ENCODE peak calls at places on chromosomes 7 and 10, in ten cellular contexts. A, E, H, T, P, C, F, W, V and Q are unnamed samples.

GRCh38 chr10:1102392-1102791 is 46.2 kb downstream of the WDR37 start:
- DNase-seq in V (no peak), E (no peak), H (no peak), W (no peak), C (no peak), F (no peak), T (no peak), A (no peak), P (no peak), Q (no peak)

GRCh38 chr7:157445246-157445955 is 108.6 kb downstream of the DNAJB6 start:
- DNase-seq in V (no peak), F (no peak), A (no peak), C (no peak), H (no peak), W (no peak), E (no peak), P (no peak), T (no peak), Q (no peak)

GRCh38 chr7:2016021-2016631 is 216.6 kb downstream of the MAD1L1 start:
- DNase-seq in P (no peak), T (no peak), W (peak), V (no peak), E (no peak), F (peak), H (no peak), A (no peak), C (no peak), Q (no peak)

GRCh38 chr7:121406461-121406860 is 10.4 kb upstream of the FAM3C start:
- DNase-seq in E (no peak), C (no peak), H (no peak), F (no peak), P (no peak), T (no peak), V (no peak), A (no peak), W (no peak), Q (no peak)

GRCh38 chr7:158266817-158267736 is 320.5 kb downstream of the PTPRN2 start:
- DNase-seq in A (no peak), E (no peak), P (no peak), V (peak), F (no peak), T (no peak), W (no peak), H (no peak), C (no peak), Q (no peak)

GRCh38 chr7:71777278-71777677 is 634.9 kb downstream of the CALN1 start:
- DNase-seq in T (no peak), V (no peak), H (no peak), W (no peak), A (no peak), F (no peak), P (no peak), E (no peak), C (no peak), Q (no peak)

GRCh38 chr10:5961405-5962100 is 15.8 kb downstream of the IL15RA start:
- DNase-seq in E (no peak), P (no peak), T (no peak), V (peak), W (no peak), H (no peak), A (no peak), C (no peak), F (no peak), Q (no peak)

GRCh38 chr10:69766161-69766910 is 35.4 kb upstream of the COL13A1 start:
- DNase-seq in W (no peak), V (peak), E (peak), F (no peak), A (peak), T (no peak), P (no peak), C (no peak), H (no peak), Q (no peak)

GRCh38 chr10:125117941-125118630 is 42.3 kb downstream of the CTBP2 start:
- DNase-seq in F (no peak), A (peak), V (no peak), C (no peak), H (no peak), E (no peak), P (no peak), W (no peak), T (peak), Q (peak)

GRCh38 chr10:8051851-8052257 is 2.6 kb upstream of the GATA3 start:
- DNase-seq in T (no peak), A (no peak), P (no peak), F (no peak), V (peak), E (no peak), C (peak), H (no peak), W (no peak), Q (no peak)

GRCh38 chr10:110220383-110220782 is 13.0 kb downstream of the MXI1 start:
- DNase-seq in V (no peak), P (no peak), F (no peak), W (no peak), H (no peak), E (peak), C (no peak), A (no peak), T (no peak), Q (no peak)

GRCh38 chr10:121927361-121927840 is 430 bp downstream of the ATE1 start:
- DNase-seq in C (peak), A (peak), P (peak), H (peak), T (peak), E (peak), F (peak), W (peak), V (no peak), Q (no peak)

GRCh38 chr7:149869291-149869650 is 4.5 kb upstream of the ATP6V0E2 start:
- DNase-seq in P (no peak), H (no peak), W (no peak), A (no peak), V (no peak), E (no peak), T (peak), F (no peak), C (no peak), Q (no peak)

GRCh38 chr10:112875474-112876267 is 74.4 kb upstream of the TCF7L2 start:
- DNase-seq in C (peak), P (peak), E (no peak), T (no peak), A (peak), V (no peak), F (peak), H (peak), W (no peak), Q (no peak)

GRCh38 chr10:110214380-110214826 is 7.0 kb downstream of the MXI1 start:
- DNase-seq in A (peak), F (no peak), P (no peak), C (no peak), V (no peak), H (no peak), W (no peak), E (no peak), T (no peak), Q (no peak)

GRCh38 chr10:131450220-131450765 is 138.8 kb upstream of the TCERG1L start:
- DNase-seq in V (no peak), A (no peak), H (no peak), F (no peak), C (no peak), T (no peak), P (no peak), E (no peak), W (no peak), Q (no peak)

GRCh38 chr7:131653418-131654248 is 97.2 kb upstream of the PODXL start:
- DNase-seq in C (no peak), H (peak), W (no peak), T (no peak), E (no peak), F (no peak), V (no peak), P (no peak), A (no peak), Q (no peak)

GRCh38 chr10:5888843-5889623 is 660 bp downstream of the ANKRD16 start:
- DNase-seq in V (peak), H (peak), A (peak), W (peak), E (no peak), T (peak), C (peak), P (peak), F (peak), Q (no peak)

GRCh38 chr7:148327379-148327778 is 263.2 kb upstream of the C7orf33 start:
- DNase-seq in F (no peak), W (no peak), H (peak), E (no peak), T (no peak), P (peak), V (no peak), C (peak), A (no peak), Q (no peak)

GRCh38 chr10:49053053-49053997 is 62.0 kb downstream of the VSTM4 start:
- DNase-seq in V (no peak), T (no peak), F (no peak), W (peak), C (peak), E (peak), H (no peak), P (peak), A (no peak), Q (peak)

GRCh38 chr7:116772423-116772852 is 89.9 kb upstream of the CAPZA2 start:
- DNase-seq in C (peak), V (no peak), H (peak), A (peak), E (no peak), T (no peak), F (no peak), P (peak), W (no peak), Q (no peak)

GRCh38 chr10:60123172-60123571 is 216.8 kb upstream of the CCDC6 start:
- DNase-seq in P (peak), H (peak), T (no peak), F (no peak), C (peak), V (no peak), E (no peak), W (no peak), A (peak), Q (no peak)

GRCh38 chr10:767211-767610 is 77.7 kb upstream of the DIP2C start:
- DNase-seq in T (peak), V (no peak), C (no peak), W (no peak), F (no peak), A (no peak), E (no peak), H (no peak), P (no peak), Q (no peak)

GRCh38 chr10:26457088-26457487 is 18.9 kb downstream of the APBB1IP start:
- DNase-seq in A (no peak), P (no peak), E (no peak), V (no peak), F (no peak), W (no peak), T (no peak), C (no peak), H (no peak), Q (no peak)

GRCh38 chr10:117946525-117947070 is 100.1 kb downstream of the RAB11FIP2 start:
- DNase-seq in C (peak), W (no peak), A (no peak), V (no peak), T (no peak), F (no peak), P (peak), H (peak), E (no peak), Q (peak)

GRCh38 chr10:48836605-48837004 is 103.0 kb downstream of the LRRC18 start:
- DNase-seq in W (no peak), F (no peak), C (no peak), T (no peak), V (no peak), A (no peak), P (no peak), E (peak), H (no peak), Q (no peak)

GRCh38 chr7:148819697-148820332 is 64.3 kb downstream of the EZH2 start:
- DNase-seq in H (peak), A (peak), E (no peak), T (no peak), P (peak), C (peak), W (no peak), V (no peak), F (no peak), Q (no peak)

GRCh38 chr7:124489925-124490324 is 275.7 kb downstream of the GPR37 start:
- DNase-seq in C (no peak), T (no peak), P (no peak), E (no peak), V (no peak), A (no peak), W (no peak), H (no peak), F (no peak), Q (peak)

GRCh38 chr10:69650589-69651261 is 20.7 kb downstream of the FAM241B start:
- DNase-seq in C (no peak), E (no peak), V (no peak), A (no peak), W (no peak), H (no peak), P (no peak), T (no peak), F (no peak), Q (no peak)

GRCh38 chr10:70736470-70736982 is 48.7 kb downstream of the TBATA start:
- DNase-seq in E (no peak), H (no peak), P (no peak), A (no peak), C (no peak), F (no peak), W (no peak), V (no peak), T (no peak), Q (no peak)

GRCh38 chr7:139914306-139914747 is 85.3 kb downstream of the TBXAS1 start:
- DNase-seq in F (no peak), P (peak), E (no peak), V (no peak), H (peak), W (no peak), A (peak), T (no peak), C (no peak), Q (no peak)

GRCh38 chr7:35512716-35513115 is 182.2 kb downstream of the HERPUD2 start:
- DNase-seq in E (no peak), V (no peak), C (no peak), H (no peak), F (no peak), P (no peak), T (no peak), W (no peak), A (no peak), Q (no peak)

GRCh38 chr10:61901829-61902447 is 439 bp downstream of the ARID5B start:
- DNase-seq in A (no peak), C (peak), E (no peak), P (peak), H (no peak), T (no peak), F (no peak), V (peak), W (no peak), Q (no peak)

GRCh38 chr10:96130326-96130758 is 245 bp downstream of the ZNF518A start:
- DNase-seq in F (peak), V (peak), T (no peak), A (no peak), H (peak), C (no peak), W (peak), E (no peak), P (peak), Q (no peak)

GRCh38 chr7:45885264-45885882 is 2.9 kb upstream of the IGFBP1 start:
- DNase-seq in H (peak), P (peak), E (no peak), C (peak), F (no peak), W (no peak), V (peak), A (no peak), T (no peak), Q (no peak)

GRCh38 chr10:112956631-112957350 is 6.7 kb downstream of the TCF7L2 start:
- DNase-seq in C (no peak), E (no peak), W (no peak), A (no peak), T (no peak), P (no peak), V (no peak), H (no peak), F (no peak), Q (no peak)

GRCh38 chr7:151663382-151664100 is 143.8 kb upstream of the RHEB start:
- DNase-seq in W (no peak), H (no peak), T (no peak), C (no peak), E (no peak), V (no peak), A (peak), P (no peak), F (no peak), Q (no peak)

GRCh38 chr7:69452797-69453196 is 145.5 kb upstream of the AUTS2 start:
- DNase-seq in C (no peak), V (no peak), A (no peak), H (no peak), F (no peak), T (no peak), E (no peak), W (no peak), P (no peak), Q (no peak)

GRCh38 chr7:128005117-128005516 is 26.1 kb downstream of the LRRC4 start:
- DNase-seq in E (no peak), F (no peak), W (no peak), P (no peak), T (no peak), C (no peak), A (no peak), H (no peak), V (no peak), Q (no peak)

GRCh38 chr7:128005759-128006159 is 25.5 kb downstream of the LRRC4 start:
- DNase-seq in H (no peak), C (no peak), V (no peak), A (no peak), W (no peak), E (no peak), F (no peak), P (no peak), T (no peak), Q (no peak)

GRCh38 chr7:128003787-128004186 is 27.4 kb downstream of the LRRC4 start:
- DNase-seq in V (no peak), P (no peak), A (no peak), T (no peak), F (no peak), C (no peak), W (no peak), E (no peak), H (no peak), Q (no peak)

GRCh38 chr7:128003179-128003578 is 28.1 kb downstream of the LRRC4 start:
- DNase-seq in E (no peak), A (no peak), V (no peak), W (no peak), F (no peak), P (no peak), C (no peak), T (no peak), H (no peak), Q (no peak)

DNA sequence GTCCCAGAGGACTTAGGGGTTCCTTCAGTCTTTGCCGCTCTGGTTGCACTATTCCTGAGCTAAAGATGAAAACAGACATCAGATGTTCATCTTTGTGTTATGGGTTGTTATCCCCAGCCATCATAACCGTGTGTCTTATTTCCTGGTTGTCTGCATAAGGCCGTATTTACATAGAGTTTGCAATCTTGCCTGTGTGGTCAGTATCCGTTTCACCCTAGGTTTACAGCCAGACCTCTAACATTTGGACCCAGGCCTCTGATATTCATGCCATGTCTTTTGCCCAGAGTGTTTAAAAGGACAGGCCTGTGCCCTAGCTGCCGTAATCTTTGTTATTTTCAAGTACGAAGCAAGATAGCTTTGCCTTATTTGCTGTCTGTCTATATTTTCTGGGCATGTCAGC is 26.6 kb downstream of the LRRC4 start:
- DNase-seq in C (no peak), P (no peak), A (no peak), H (no peak), W (no peak), T (no peak), F (no peak), E (no peak), V (no peak), Q (no peak)
- H3K4me3 ChIP-seq in C (no peak), P (no peak), A (no peak), H (no peak), W (no peak), T (no peak), F (no peak), E (no peak), V (no peak), Q (no peak)

GRCh38 chr7:129825005-129825553 is 127.7 kb downstream of the UBE2H start:
- DNase-seq in F (peak), A (peak), C (peak), T (peak), W (peak), H (peak), P (peak), V (peak), E (peak), Q (peak)
- TF ChIP-seq CTCF in F (no peak), A (peak), C (peak), T (no peak), W (no peak), H (peak), P (peak), V (no peak), E (no peak), Q (peak)

DNA sequence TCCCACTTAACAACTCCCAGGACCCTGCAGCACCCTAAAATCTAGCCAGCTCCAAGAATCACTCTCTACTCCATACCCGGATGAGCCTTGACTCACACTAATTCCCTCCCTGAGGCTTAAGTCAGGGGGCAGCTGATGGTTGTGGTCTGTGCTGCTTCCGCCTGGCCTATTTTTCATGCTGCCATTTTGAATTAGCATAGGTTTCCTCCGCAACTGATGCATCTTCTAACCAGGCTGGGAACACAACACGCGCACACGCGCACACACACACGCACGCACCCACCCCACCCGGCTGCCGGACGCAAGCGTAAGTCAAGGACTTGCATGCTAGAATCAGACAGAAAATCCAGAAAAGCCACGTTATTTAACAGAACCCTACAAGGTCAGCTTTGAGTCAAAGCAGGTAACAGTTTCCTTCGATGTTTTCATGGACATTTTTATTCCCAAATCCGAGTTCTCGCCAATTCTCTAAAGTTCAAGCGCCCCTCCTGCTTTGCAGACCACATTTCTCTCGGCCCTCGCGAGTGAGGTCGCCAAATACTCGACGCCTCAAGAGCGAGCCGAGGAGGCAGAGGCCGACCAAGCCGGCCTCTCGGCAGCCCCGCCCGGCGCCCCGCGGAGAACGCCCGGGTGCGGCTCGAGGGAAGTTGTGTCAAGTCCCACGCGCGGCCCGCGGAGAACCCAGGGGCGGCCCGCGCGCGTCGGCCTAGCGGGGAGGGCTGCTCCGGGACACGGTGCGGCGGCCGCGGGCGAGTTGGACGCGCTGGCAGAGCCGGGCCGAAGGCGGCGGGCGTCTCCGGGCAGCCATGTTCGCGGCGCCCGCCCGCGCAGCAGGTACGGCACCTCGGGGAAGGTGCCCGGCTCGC is 977 bp downstream of the SCRN1 start:
- DNase-seq in H (peak), V (peak), F (peak), P (peak), E (peak), C (peak), A (peak), W (peak), T (peak), Q (no peak)
- H3K4me3 ChIP-seq in H (peak), V (peak), F (peak), P (peak), E (peak), C (peak), A (peak), W (peak), T (peak), Q (peak)

GRCh38 chr10:103690281-103690680 is 165.1 kb downstream of the SH3PXD2A start:
- DNase-seq in P (no peak), E (no peak), C (no peak), H (no peak), W (no peak), F (no peak), A (no peak), V (no peak), T (no peak), Q (no peak)

GRCh38 chr10:103685880-103686669 is 169.3 kb downstream of the SH3PXD2A start:
- DNase-seq in A (peak), C (no peak), W (peak), T (peak), H (peak), F (peak), P (peak), E (peak), V (peak), Q (peak)

GRCh38 chr10:103687172-103687571 is 168.2 kb downstream of the SH3PXD2A start:
- DNase-seq in A (no peak), C (no peak), W (no peak), V (peak), E (no peak), T (no peak), F (no peak), P (no peak), H (no peak), Q (no peak)

GRCh38 chr10:103688451-103688850 is 166.9 kb downstream of the SH3PXD2A start:
- DNase-seq in E (no peak), V (no peak), F (no peak), W (no peak), T (no peak), P (no peak), A (no peak), C (no peak), H (no peak), Q (no peak)

DNA sequence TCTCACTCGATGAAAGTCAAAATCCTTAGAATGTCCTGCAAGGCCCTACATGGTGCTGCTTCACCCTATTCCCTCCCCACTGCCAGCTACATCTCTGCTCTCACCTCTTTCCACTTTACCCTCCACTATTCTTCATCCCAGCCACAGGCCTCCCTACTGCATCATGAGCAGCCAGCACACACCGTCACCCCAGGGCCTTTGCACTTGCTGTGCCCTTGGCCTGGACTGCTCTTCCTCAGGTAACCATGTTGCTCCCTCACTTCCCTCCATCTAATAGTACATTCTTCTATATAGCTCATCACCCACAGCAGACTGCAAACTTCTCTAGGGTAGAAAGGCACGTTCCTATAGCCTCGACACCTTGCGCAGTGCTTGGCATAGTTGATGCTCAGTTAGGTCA is 167.7 kb downstream of the SH3PXD2A start:
- DNase-seq in V (no peak), H (no peak), A (no peak), E (no peak), W (no peak), P (no peak), T (no peak), F (no peak), C (no peak), Q (no peak)
- TF ChIP-seq CTCF in V (no peak), H (no peak), A (no peak), E (no peak), W (no peak), P (no peak), T (no peak), F (no peak), C (no peak), Q (no peak)